ENCODE peak calls at places on chromosomes 11 and 22, in ten cellular contexts. G is PC-3; F is M059J; Q is progenitor cell of endocrine pancreas; B is chondrocyte; U is RWPE1; N is activated T-cell treated with anti-CD3 and anti-CD28 coated beads, Interleukin-2, amount 50 U/mL, for 48 hours; C is AML-193; H is RKO; W is HCT116. M is an unnamed sample.

GRCh38 chr11:120331301-120331966 is 4.8 kb upstream of the ARHGEF12 start:
- DNase-seq in B (no peak), G (peak; percentile 95), U (peak; percentile 84), H (peak; percentile 83), N (no peak), W (no peak), F (peak; percentile 93), Q (no peak), C (no peak), M (no peak)

GRCh38 chr22:39496131-39496838 is 5.8 kb upstream of the MIEF1 start:
- DNase-seq in F (peak; percentile 62), B (no peak), H (peak; percentile 84), N (peak; percentile 79), Q (no peak), U (no peak), G (peak; percentile 51), C (peak; percentile 82), W (peak; percentile 56), M (peak; percentile 78)

GRCh38 chr22:26542831-26543230 is 30.6 kb upstream of the TFIP11 start:
- DNase-seq in B (no peak), U (no peak), Q (no peak), W (no peak), F (no peak), H (no peak), C (peak; percentile 14), G (no peak), N (no peak), M (no peak)

GRCh38 chr11:70863988-70864387 is 388.4 kb downstream of the SHANK2 start:
- DNase-seq in B (no peak), H (no peak), Q (no peak), N (no peak), W (no peak), F (no peak), G (no peak), U (no peak), C (no peak), M (no peak)

GRCh38 chr11:124536520-124536919 is 6.9 kb downstream of the OR8B12 start:
- DNase-seq in N (no peak), W (peak; percentile 32), U (no peak), B (no peak), C (peak; percentile 80), H (no peak), Q (no peak), G (peak; percentile 51), F (peak; percentile 21), M (peak; percentile 97)

GRCh38 chr22:17706451-17706900 is 67.8 kb downstream of the BID start:
- DNase-seq in C (peak; percentile 78), W (peak; percentile 54), H (peak; percentile 95), B (no peak), F (peak; percentile 95), N (peak; percentile 51), U (peak; percentile 86), G (peak; percentile 83), Q (no peak), M (peak; percentile 90)

GRCh38 chr11:33160147-33160546 is 1.1 kb downstream of the CSTF3 start:
- DNase-seq in G (peak; percentile 47), N (no peak), W (no peak), U (peak; percentile 25), F (peak; percentile 71), B (no peak), H (peak; percentile 77), Q (no peak), C (peak; percentile 34), M (no peak)

GRCh38 chr11:110027627-110028371 is 65.4 kb upstream of the ZC3H12C start:
- DNase-seq in C (no peak), Q (no peak), G (no peak), N (no peak), F (no peak), W (no peak), B (no peak), H (no peak), U (no peak), M (no peak)